ENCODE peak calls at places on chromosomes 12 and 14, in four cellular contexts. Y is HepG2, E is ascending aorta, W is nephron progenitor cell. G is an unnamed sample.

GRCh38 chr14:92513204-92513965 is at the start of gene RIN3:
- DNase-seq in E (no peak), Y (peak), W (peak), G (peak)

GRCh38 chr12:113138826-113139225 is 3.3 kb upstream of the RASAL1 start:
- DNase-seq in Y (no peak), E (no peak), W (peak), G (no peak)

GRCh38 chr12:59088673-59089072 is 168.4 kb upstream of the LRIG3 start:
- DNase-seq in W (no peak), E (no peak), Y (no peak), G (no peak)

GRCh38 chr12:101018540-101018939 is 191.5 kb downstream of the SLC5A8 start:
- DNase-seq in W (no peak), E (no peak), Y (peak), G (no peak)

GRCh38 chr12:85191-85666 is 18.7 kb downstream of the IQSEC3 start:
- DNase-seq in E (no peak), Y (no peak), W (no peak), G (no peak)

GRCh38 chr14:59133202-59133601 is 55.3 kb upstream of the DAAM1 start:
- DNase-seq in Y (no peak), W (no peak), E (no peak), G (no peak)

GRCh38 chr12:67430708-67431335 is 161.7 kb downstream of the CAND1 start:
- DNase-seq in W (no peak), Y (no peak), E (no peak), G (no peak)

GRCh38 chr12:4938900-4939299 is 29.2 kb downstream of the KCNA1 start:
- DNase-seq in Y (no peak), W (no peak), E (no peak), G (no peak)

GRCh38 chr12:131795688-131796410 is 32.3 kb upstream of the MMP17 start:
- DNase-seq in Y (no peak), W (no peak), E (no peak), G (no peak)

GRCh38 chr12:123139926-123140674 is 10.8 kb downstream of the PITPNM2 start:
- DNase-seq in Y (peak), W (peak), E (no peak), G (no peak)

GRCh38 chr14:86166541-86166940 is 636.6 kb downstream of the FLRT2 start:
- DNase-seq in E (no peak), Y (no peak), W (no peak), G (no peak)

GRCh38 chr14:34302654-34303053 is 159.4 kb downstream of the SPTSSA start:
- DNase-seq in E (no peak), Y (no peak), W (no peak), G (no peak)

GRCh38 chr14:74140374-74140850 is 55.7 kb downstream of the LIN52 start:
- DNase-seq in E (no peak), W (peak), Y (no peak), G (no peak)

GRCh38 chr14:64569108-64570045 is 19.6 kb downstream of the PPP1R36 start:
- DNase-seq in Y (peak), E (peak), W (no peak), G (no peak)

GRCh38 chr12:95608252-95609033 is 57.2 kb upstream of the USP44 start:
- DNase-seq in E (peak), W (no peak), Y (peak), G (no peak)

GRCh38 chr12:77477907-77478533 is 352.7 kb upstream of the NAV3 start:
- DNase-seq in W (no peak), Y (no peak), E (no peak), G (no peak)

GRCh38 chr12:79884401-79885006 is 50.4 kb downstream of the PPP1R12A start:
- DNase-seq in W (no peak), E (no peak), Y (no peak), G (no peak)

GRCh38 chr12:668092-668481 is 4.8 kb upstream of the NINJ2 start:
- DNase-seq in E (no peak), W (no peak), Y (no peak), G (no peak)

GRCh38 chr12:41888285-41888684 is 256.4 kb downstream of the GXYLT1 start:
- DNase-seq in E (no peak), Y (no peak), W (no peak), G (no peak)

GRCh38 chr12:1330475-1330827 is 263.9 kb downstream of the FBXL14 start:
- DNase-seq in W (no peak), E (no peak), Y (no peak), G (no peak)

GRCh38 chr12:98745578-98746391 is 100.7 kb downstream of the APAF1 start:
- DNase-seq in Y (no peak), W (peak), E (no peak), G (no peak)

GRCh38 chr14:84643438-84643837 is 886.5 kb upstream of the FLRT2 start:
- DNase-seq in E (no peak), Y (no peak), W (no peak), G (no peak)

GRCh38 chr14:98766818-98767217 is 505.2 kb downstream of the BCL11B start:
- DNase-seq in Y (no peak), W (no peak), E (no peak), G (no peak)

GRCh38 chr14:23929822-23930294 is 23.7 kb upstream of the DHRS4 start:
- DNase-seq in Y (peak), W (peak), E (no peak), G (peak)

GRCh38 chr14:105205718-105206208 is 24.7 kb upstream of the NUDT14 start:
- DNase-seq in Y (no peak), W (no peak), E (no peak), G (no peak)

GRCh38 chr12:128551266-128552025 is 272.3 kb downstream of the SLC15A4 start:
- DNase-seq in E (no peak), Y (no peak), W (no peak), G (no peak)

GRCh38 chr12:111440631-111441030 is 34.9 kb downstream of the SH2B3 start:
- DNase-seq in E (no peak), W (no peak), Y (no peak), G (no peak)

GRCh38 chr14:38255673-38256357 is at the start of gene CLEC14A:
- DNase-seq in W (peak), Y (no peak), E (no peak), G (peak)

GRCh38 chr14:82313889-82314288 is 780.2 kb upstream of the SEL1L start:
- DNase-seq in E (no peak), W (no peak), Y (no peak), G (no peak)

GRCh38 chr12:52521581-52522266 is 1.5 kb upstream of the KRT5 start:
- DNase-seq in E (no peak), Y (no peak), W (no peak), G (no peak)

GRCh38 chr12:48978291-48978740 is at the start of gene WNT1:
- DNase-seq in E (no peak), Y (no peak), W (peak), G (no peak)

GRCh38 chr14:102568115-102568614 is 24.3 kb upstream of the RCOR1 start:
- DNase-seq in W (no peak), E (no peak), Y (peak), G (no peak)

GRCh38 chr12:68631177-68631576 is 20.5 kb downstream of the RAP1B start:
- DNase-seq in W (no peak), Y (no peak), E (no peak), G (no peak)

GRCh38 chr12:38847247-38847646 is 58.1 kb downstream of the CPNE8 start:
- DNase-seq in E (no peak), Y (no peak), W (no peak), G (no peak)

GRCh38 chr12:93380480-93381121 is 2.9 kb downstream of the NUDT4 start:
- DNase-seq in E (no peak), W (no peak), Y (peak), G (no peak)

GRCh38 chr12:85519163-85519562 is 239.1 kb downstream of the ALX1 start:
- DNase-seq in E (no peak), W (no peak), Y (no peak), G (no peak)

GRCh38 chr14:21822109-21822508 is 148.5 kb upstream of the OR4E1 start:
- DNase-seq in W (no peak), Y (no peak), E (no peak), G (no peak)

GRCh38 chr14:104792101-104792884 is 3.3 kb downstream of the AKT1 start:
- DNase-seq in Y (no peak), E (no peak), W (no peak), G (no peak)

GRCh38 chr12:89448951-89449371 is 75.6 kb downstream of the GALNT4 start:
- DNase-seq in W (no peak), E (no peak), Y (no peak), G (no peak)

GRCh38 chr12:117875652-117876491 is 92.9 kb downstream of the KSR2 start:
- DNase-seq in E (no peak), W (peak), Y (no peak), G (peak)

GRCh38 chr12:26097046-26097878 is 27.6 kb downstream of the BHLHE41 start:
- DNase-seq in Y (peak), E (no peak), W (peak), G (peak)

GRCh38 chr12:26090853-26091510 is 33.9 kb downstream of the BHLHE41 start:
- DNase-seq in E (no peak), Y (peak), W (no peak), G (no peak)

GRCh38 chr12:26088999-26089398 is 35.8 kb downstream of the BHLHE41 start:
- DNase-seq in Y (no peak), E (no peak), W (no peak), G (no peak)

GRCh38 chr12:26092706-26093105 is 32.1 kb downstream of the BHLHE41 start:
- DNase-seq in Y (no peak), W (no peak), E (no peak), G (no peak)

DNA sequence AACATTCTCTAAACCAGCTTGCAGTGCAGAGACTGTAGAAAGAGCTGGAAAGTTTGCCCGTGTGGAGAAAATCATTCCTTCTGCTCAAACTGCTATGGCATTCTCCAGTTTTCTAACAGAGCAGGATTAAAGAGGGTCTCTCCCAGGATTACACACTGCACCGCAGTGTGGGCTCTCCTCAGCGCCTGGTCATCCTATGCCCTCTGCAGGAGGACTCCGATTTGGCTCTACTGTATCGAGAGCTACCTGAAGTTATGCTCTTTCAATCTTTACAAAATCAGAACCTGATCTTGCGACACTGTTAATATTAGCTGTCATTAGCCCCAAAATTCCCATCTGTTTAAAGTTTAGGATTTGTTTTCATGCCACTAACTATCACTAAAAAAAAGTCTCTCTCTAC is 33.0 kb downstream of the BHLHE41 start:
- DNase-seq in W (no peak), E (no peak), Y (no peak), G (no peak)
- TF ChIP-seq CTCF in W (peak), E (no peak), Y (no peak), G (peak)

GRCh38 chr12:88113871-88114270 is 28.0 kb downstream of the CEP290 start:
- DNase-seq in W (no peak), E (no peak), Y (no peak), G (no peak)

GRCh38 chr12:88108021-88108420 is 33.9 kb downstream of the CEP290 start:
- DNase-seq in Y (no peak), E (no peak), W (no peak), G (no peak)

DNA sequence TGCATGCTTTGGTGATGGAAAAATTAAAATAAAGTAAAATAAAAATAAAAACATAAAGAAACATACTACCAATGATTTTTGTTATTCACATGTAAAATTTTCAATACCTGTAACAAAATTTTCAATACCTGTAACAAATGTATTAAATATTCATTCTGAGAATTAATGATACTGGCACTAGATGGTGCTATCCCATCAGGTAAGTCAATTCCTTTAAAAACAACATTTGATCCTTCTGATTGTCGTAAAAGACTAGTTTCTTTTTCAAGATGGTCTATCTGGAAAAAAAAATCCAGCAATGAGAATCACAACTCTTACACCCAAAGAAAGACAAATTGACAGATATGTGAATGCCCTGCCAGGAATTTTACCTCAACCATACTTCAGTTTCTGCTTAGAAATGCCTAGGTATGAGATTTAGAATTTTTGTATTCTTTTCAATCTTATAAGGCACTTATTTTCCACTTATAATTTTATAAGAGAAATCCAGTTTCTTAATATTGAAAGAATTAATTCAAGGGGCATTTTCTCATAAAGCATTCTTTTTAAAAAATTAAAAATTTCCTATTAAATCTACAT is 30.7 kb downstream of the CEP290 start:
- DNase-seq in W (no peak), Y (peak), E (no peak), G (no peak)
- TF ChIP-seq CTCF in W (peak), Y (peak), E (no peak), G (peak)

DNA sequence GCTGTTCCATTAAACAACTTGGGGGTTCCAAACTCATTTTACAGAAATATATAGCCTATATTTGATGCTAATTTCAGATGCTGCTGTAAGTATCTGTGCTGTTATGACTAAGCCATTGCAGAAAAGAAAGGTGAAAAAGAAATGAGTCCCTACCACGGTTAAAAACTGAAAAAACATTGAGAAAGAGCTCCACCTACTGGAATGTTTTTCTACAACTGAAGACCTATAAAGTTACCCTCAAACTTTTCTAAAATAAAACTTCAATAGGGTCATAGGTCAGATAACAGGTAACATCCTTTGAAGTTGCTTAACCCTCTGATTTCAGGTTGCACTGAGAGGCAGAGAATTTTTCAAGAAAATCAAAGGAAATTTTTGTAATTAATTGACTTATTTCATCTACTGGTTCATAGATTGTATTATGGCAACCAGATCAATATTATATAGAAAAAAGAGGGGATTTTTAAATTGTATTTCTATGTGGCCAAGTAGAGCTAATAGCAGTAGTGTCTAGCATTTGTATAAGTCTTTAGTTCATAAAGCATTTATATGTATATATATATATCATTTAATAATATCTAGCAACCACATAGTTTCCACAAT is 279.9 kb downstream of the RPS29 start:
- DNase-seq in E (no peak), W (no peak), Y (peak), G (no peak)
- TF ChIP-seq CTCF in E (no peak), W (peak), Y (peak), G (peak)

GRCh38 chr12:105822131-105823103 is 316.3 kb downstream of the NUAK1 start:
- DNase-seq in Y (no peak), W (no peak), E (no peak), G (no peak)

GRCh38 chr12:105823810-105824209 is 314.9 kb downstream of the NUAK1 start:
- DNase-seq in W (no peak), E (no peak), Y (no peak), G (no peak)

GRCh38 chr12:105825141-105825540 is 313.6 kb downstream of the NUAK1 start:
- DNase-seq in Y (no peak), W (no peak), E (no peak), G (no peak)

DNA sequence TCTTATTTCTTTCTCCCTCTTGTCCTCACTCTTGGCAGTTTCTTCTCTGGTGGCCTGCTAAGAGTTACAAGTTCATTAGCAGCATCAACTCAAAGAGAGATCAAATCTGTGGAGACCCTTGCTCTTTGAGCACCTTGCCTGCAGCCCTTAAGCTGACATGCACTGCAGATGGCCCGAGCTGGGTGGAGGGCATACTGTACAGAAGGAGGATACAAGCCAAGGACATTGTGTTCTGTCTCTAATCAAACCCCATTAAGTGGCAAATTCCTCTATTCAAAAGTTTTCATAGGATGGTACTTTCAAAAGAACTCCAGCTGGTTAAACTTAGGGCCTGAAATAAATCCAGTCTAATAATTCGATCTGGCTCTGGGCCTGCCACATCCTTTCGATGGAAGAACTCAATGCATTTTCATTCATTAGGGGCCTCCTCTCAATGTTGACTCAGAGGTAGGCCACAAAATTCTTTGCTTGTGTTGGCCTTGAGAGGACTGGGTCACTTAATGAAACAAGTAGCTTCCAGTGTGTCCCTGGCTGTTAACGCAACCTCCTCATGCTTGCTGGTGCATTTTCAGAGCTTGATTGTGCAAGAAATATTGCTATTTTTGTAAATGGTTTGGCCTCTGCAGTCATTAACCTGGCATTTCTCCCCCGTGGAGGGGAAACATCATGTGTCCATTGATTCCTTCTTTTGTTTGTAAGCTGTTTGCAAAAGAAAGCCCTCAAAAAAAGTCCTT is 318.2 kb downstream of the NUAK1 start:
- DNase-seq in Y (peak), W (no peak), E (peak), G (no peak)
- TF ChIP-seq CTCF in Y (no peak), W (no peak), E (no peak), G (no peak)

GRCh38 chr12:81332054-81332453 is 254.2 kb downstream of the ACSS3 start:
- DNase-seq in E (no peak), W (no peak), Y (no peak), G (no peak)

GRCh38 chr12:81327458-81327857 is 249.6 kb downstream of the ACSS3 start:
- DNase-seq in W (no peak), Y (no peak), E (no peak), G (no peak)

GRCh38 chr12:81330480-81330879 is 252.6 kb downstream of the ACSS3 start:
- DNase-seq in Y (no peak), W (no peak), E (no peak), G (no peak)

GRCh38 chr12:81333812-81334211 is 255.9 kb downstream of the ACSS3 start:
- DNase-seq in Y (no peak), W (no peak), E (no peak), G (no peak)

DNA sequence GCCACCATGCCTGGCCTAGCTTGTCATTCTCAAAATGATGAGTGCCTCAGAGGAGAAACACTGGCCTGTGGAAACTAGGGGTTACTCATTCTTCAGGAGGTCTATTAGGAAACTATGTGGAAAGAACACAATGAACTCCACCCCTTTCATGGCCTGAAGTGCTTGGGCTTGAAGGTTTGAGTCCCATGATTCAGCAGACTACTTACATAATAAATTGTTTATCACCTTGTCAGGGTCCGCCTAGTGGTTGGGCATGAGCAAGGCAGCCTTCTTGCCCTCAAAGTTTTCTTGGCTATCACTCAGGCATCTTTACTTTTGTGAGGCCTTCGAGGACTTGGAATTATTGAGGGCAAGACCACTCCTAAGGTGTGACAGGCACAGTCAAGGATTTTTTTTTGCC is 251.2 kb downstream of the ACSS3 start:
- DNase-seq in Y (peak), W (peak), E (no peak), G (no peak)
- TF ChIP-seq CTCF in Y (peak), W (peak), E (no peak), G (peak)

GRCh38 chr12:51246254-51246853 is 7.7 kb downstream of the DAZAP2 start:
- DNase-seq in E (no peak), Y (no peak), W (no peak), G (no peak)
- TF ChIP-seq CTCF in E (no peak), Y (peak), W (no peak), G (no peak)